ENCODE peak calls at places on chromosome 6, in seven cellular contexts. One of them, this sample, is unnamed.

GRCh38 chr6:106046116-106046853 is 39.9 kb upstream of the PRDM1 start:
- DNase-seq in DMS53: peak; percentile 51
- DNase-seq in SJSA1: no peak
- DNase-seq in fibroblast of lung: no peak
- DNase-seq in upper lobe of right lung: no peak
- DNase-seq in amygdala: no peak
- DNase-seq in Daoy: no peak
- DNase-seq in this sample: no peak

GRCh38 chr6:169802790-169803189 is 51.4 kb downstream of the ERMARD start:
- DNase-seq in DMS53: no peak
- DNase-seq in SJSA1: no peak
- DNase-seq in fibroblast of lung: no peak
- DNase-seq in upper lobe of right lung: no peak
- DNase-seq in amygdala: no peak
- DNase-seq in Daoy: peak; percentile 6
- DNase-seq in this sample: no peak

GRCh38 chr6:114997813-114998292 is 655.0 kb upstream of the HS3ST5 start:
- DNase-seq in DMS53: peak; percentile 85
- DNase-seq in SJSA1: no peak
- DNase-seq in fibroblast of lung: no peak
- DNase-seq in upper lobe of right lung: no peak
- DNase-seq in amygdala: no peak
- DNase-seq in Daoy: no peak
- DNase-seq in this sample: no peak

GRCh38 chr6:52416629-52417151 is 3.5 kb upstream of the EFHC1 start:
- DNase-seq in DMS53: peak; percentile 79
- DNase-seq in SJSA1: peak; percentile 70
- DNase-seq in fibroblast of lung: peak; percentile 66
- DNase-seq in upper lobe of right lung: no peak
- DNase-seq in amygdala: no peak
- DNase-seq in Daoy: peak; percentile 59
- DNase-seq in this sample: peak; percentile 84

GRCh38 chr6:89826029-89826528 is 3.6 kb upstream of the CASP8AP2 start:
- DNase-seq in DMS53: no peak
- DNase-seq in SJSA1: no peak
- DNase-seq in fibroblast of lung: peak; percentile 77
- DNase-seq in upper lobe of right lung: no peak
- DNase-seq in amygdala: no peak
- DNase-seq in Daoy: peak; percentile 63
- DNase-seq in this sample: no peak

GRCh38 chr6:107115695-107116327 is 496 bp upstream of the BEND3 start:
- DNase-seq in DMS53: peak; percentile 78
- DNase-seq in SJSA1: peak; percentile 59
- DNase-seq in fibroblast of lung: no peak
- DNase-seq in upper lobe of right lung: peak; percentile 78
- DNase-seq in amygdala: peak; percentile 28
- DNase-seq in Daoy: peak; percentile 77
- DNase-seq in this sample: no peak

GRCh38 chr6:106199998-106200397 is 113.9 kb downstream of the PRDM1 start:
- DNase-seq in DMS53: no peak
- DNase-seq in SJSA1: peak; percentile 70
- DNase-seq in fibroblast of lung: peak; percentile 96
- DNase-seq in upper lobe of right lung: no peak
- DNase-seq in amygdala: no peak
- DNase-seq in Daoy: peak; percentile 39
- DNase-seq in this sample: no peak

GRCh38 chr6:105120570-105120969 is 59.2 kb downstream of the POPDC3 start:
- DNase-seq in DMS53: no peak
- DNase-seq in SJSA1: no peak
- DNase-seq in fibroblast of lung: no peak
- DNase-seq in upper lobe of right lung: no peak
- DNase-seq in amygdala: no peak
- DNase-seq in Daoy: no peak
- DNase-seq in this sample: no peak

GRCh38 chr6:143204045-143204444 is 143.4 kb downstream of the AIG1 start:
- DNase-seq in DMS53: no peak
- DNase-seq in SJSA1: no peak
- DNase-seq in fibroblast of lung: no peak
- DNase-seq in upper lobe of right lung: no peak
- DNase-seq in amygdala: no peak
- DNase-seq in Daoy: no peak
- DNase-seq in this sample: no peak